ENCODE peak calls at places on chromosome 15, in nine cellular contexts. X is A549, T is breast epithelium, F is endothelial cell of umbilical vein, M is esophagus squamous epithelium, P is OCI-LY7, G is brain microvascular endothelial cell, Q is tibial nerve, L is spleen. N is an unnamed sample.

GRCh38 chr15:64455951-64456350 is 4.4 kb upstream of the ZNF609 start:
- DNase-seq in M (no peak), T (no peak), P (peak), G (no peak), F (peak), Q (peak), X (no peak), L (no peak), N (no peak)

GRCh38 chr15:94174399-94174802 is 57.0 kb upstream of the MCTP2 start:
- DNase-seq in P (peak), X (no peak), Q (no peak), L (no peak), M (no peak), F (no peak), G (peak), T (no peak), N (no peak)

GRCh38 chr15:72932461-72932860 is 119.8 kb upstream of the NEO1 start:
- DNase-seq in X (no peak), M (no peak), L (no peak), G (no peak), P (no peak), T (no peak), F (no peak), Q (no peak), N (no peak)

GRCh38 chr15:82086243-82086995 is 40.6 kb upstream of the MEX3B start:
- DNase-seq in T (no peak), X (no peak), P (no peak), F (no peak), Q (no peak), G (no peak), M (no peak), L (peak), N (no peak)

GRCh38 chr15:68278345-68279217 is 1.0 kb downstream of the FEM1B start:
- DNase-seq in L (peak), X (peak), T (peak), P (peak), F (peak), M (no peak), G (peak), Q (no peak), N (no peak)

GRCh38 chr15:70801111-70801510 is 37.8 kb upstream of the UACA start:
- DNase-seq in G (no peak), T (no peak), P (no peak), Q (no peak), L (no peak), F (no peak), M (no peak), X (no peak), N (no peak)

GRCh38 chr15:28931828-28932227 is 46.1 kb downstream of the APBA2 start:
- DNase-seq in M (no peak), T (no peak), L (peak), F (no peak), Q (no peak), G (no peak), P (no peak), X (no peak), N (no peak)

GRCh38 chr15:100338971-100339444 is 2.8 kb downstream of the ADAMTS17 start:
- DNase-seq in P (peak), M (no peak), G (peak), Q (peak), T (no peak), L (no peak), X (peak), F (peak), N (no peak)

GRCh38 chr15:96285306-96285705 is 45.2 kb upstream of the NR2F2 start:
- DNase-seq in P (no peak), L (no peak), G (peak), F (no peak), T (no peak), X (no peak), Q (peak), M (no peak), N (no peak)

GRCh38 chr15:60004846-60005351 is 788 bp downstream of the FOXB1 start:
- DNase-seq in X (peak), M (no peak), T (no peak), P (no peak), G (no peak), Q (no peak), L (no peak), F (peak), N (no peak)

GRCh38 chr15:70617911-70618287 is 145.5 kb downstream of the UACA start:
- DNase-seq in F (no peak), M (no peak), Q (no peak), L (no peak), T (no peak), P (no peak), G (no peak), X (no peak), N (no peak)

GRCh38 chr15:42079401-42079908 is 14.9 kb downstream of the PLA2G4D start:
- DNase-seq in F (no peak), G (no peak), X (no peak), M (no peak), T (peak), Q (no peak), L (no peak), P (no peak), N (no peak)

GRCh38 chr15:96365781-96366525 is 35.5 kb downstream of the NR2F2 start:
- DNase-seq in Q (no peak), G (no peak), T (no peak), F (no peak), L (no peak), M (no peak), P (no peak), X (no peak), N (no peak)

GRCh38 chr15:66108483-66109270 is 144.9 kb downstream of the MEGF11 start:
- DNase-seq in Q (no peak), T (peak), G (no peak), F (no peak), M (no peak), X (no peak), P (no peak), L (peak), N (no peak)

GRCh38 chr15:37900286-37901221 is 33.9 kb upstream of the TMCO5A start:
- DNase-seq in Q (no peak), G (peak), F (peak), T (no peak), L (no peak), P (no peak), M (no peak), X (peak), N (no peak)

GRCh38 chr15:65885668-65886218 is 16.5 kb downstream of the RAB11A start:
- DNase-seq in X (no peak), F (no peak), L (no peak), P (no peak), M (no peak), Q (no peak), T (no peak), G (no peak), N (no peak)

GRCh38 chr15:52656412-52656811 is 22.8 kb downstream of the ATOSA start:
- DNase-seq in M (no peak), G (no peak), X (no peak), L (no peak), Q (no peak), P (no peak), T (no peak), F (no peak), N (no peak)

GRCh38 chr15:92385096-92385495 is 8.6 kb upstream of the ST8SIA2 start:
- DNase-seq in X (peak), F (no peak), T (no peak), G (peak), L (no peak), P (no peak), Q (no peak), M (no peak), N (no peak)

GRCh38 chr15:78750566-78750965 is 60.7 kb downstream of the ADAMTS7 start:
- DNase-seq in G (no peak), L (peak), M (no peak), P (no peak), T (no peak), X (no peak), Q (no peak), F (no peak), N (no peak)

GRCh38 chr15:89836255-89837133 is 21.8 kb upstream of the ANPEP start:
- DNase-seq in T (no peak), P (no peak), M (no peak), L (no peak), G (peak), F (no peak), X (no peak), Q (no peak), N (no peak)

GRCh38 chr15:60444289-60444912 is 34.5 kb downstream of the ICE2 start:
- DNase-seq in P (no peak), T (no peak), Q (no peak), X (peak), M (no peak), G (peak), L (no peak), F (peak), N (no peak)

GRCh38 chr15:73081321-73081958 is 29.2 kb downstream of the NEO1 start:
- DNase-seq in F (peak), G (peak), Q (peak), X (peak), T (no peak), L (no peak), P (peak), M (no peak), N (no peak)

GRCh38 chr15:83064859-83065258 is 2.2 kb downstream of the BTBD1 start:
- DNase-seq in T (no peak), G (no peak), L (no peak), X (no peak), Q (no peak), P (no peak), F (peak), M (no peak), N (no peak)

GRCh38 chr15:100771745-100772144 is 107.9 kb upstream of the ALDH1A3 start:
- DNase-seq in F (no peak), G (no peak), X (no peak), T (peak), L (peak), Q (no peak), P (no peak), M (no peak), N (no peak)

GRCh38 chr15:37981781-37982180 is 47.3 kb downstream of the TMCO5A start:
- DNase-seq in T (no peak), Q (no peak), F (peak), M (no peak), L (no peak), X (peak), G (peak), P (peak), N (no peak)

GRCh38 chr15:62075595-62076279 is 9.0 kb downstream of the C2CD4A start:
- DNase-seq in M (no peak), F (no peak), T (peak), X (no peak), Q (no peak), L (no peak), G (no peak), P (no peak), N (no peak)

GRCh38 chr15:51982013-51982769 is 10.6 kb upstream of the LEO1 start:
- DNase-seq in T (no peak), L (no peak), X (peak), F (peak), M (no peak), G (peak), Q (peak), P (peak), N (no peak)

GRCh38 chr15:87871738-87872315 is 384.7 kb downstream of the NTRK3 start:
- DNase-seq in F (no peak), Q (no peak), L (no peak), X (no peak), P (no peak), T (no peak), M (no peak), G (no peak), N (no peak)

GRCh38 chr15:91890614-91891013 is 37.1 kb downstream of the SLCO3A1 start:
- DNase-seq in L (no peak), Q (no peak), P (no peak), X (peak), T (no peak), G (no peak), M (no peak), F (no peak), N (no peak)

GRCh38 chr15:85444329-85444605 is 63.9 kb downstream of the AKAP13 start:
- DNase-seq in F (no peak), P (no peak), X (no peak), L (no peak), Q (no peak), M (no peak), G (no peak), T (no peak), N (no peak)

GRCh38 chr15:85445361-85445760 is 65.0 kb downstream of the AKAP13 start:
- DNase-seq in X (no peak), G (no peak), T (no peak), F (no peak), M (no peak), P (no peak), Q (no peak), L (no peak), N (no peak)

GRCh38 chr15:85440451-85440850 is 60.0 kb downstream of the AKAP13 start:
- DNase-seq in P (peak), M (no peak), F (no peak), L (no peak), G (no peak), T (no peak), Q (no peak), X (no peak), N (no peak)

GRCh38 chr15:85443046-85443445 is 62.6 kb downstream of the AKAP13 start:
- DNase-seq in L (no peak), P (peak), Q (no peak), M (no peak), G (no peak), F (no peak), T (no peak), X (no peak), N (no peak)

GRCh38 chr15:85443593-85444328 is 63.4 kb downstream of the AKAP13 start:
- DNase-seq in T (no peak), P (peak), Q (no peak), L (no peak), M (no peak), X (peak), G (peak), F (peak), N (no peak)
- H3K4me3 ChIP-seq in T (no peak), P (peak), Q (no peak), L (no peak), M (no peak), X (no peak), G (no peak), F (no peak), N (no peak)

DNA sequence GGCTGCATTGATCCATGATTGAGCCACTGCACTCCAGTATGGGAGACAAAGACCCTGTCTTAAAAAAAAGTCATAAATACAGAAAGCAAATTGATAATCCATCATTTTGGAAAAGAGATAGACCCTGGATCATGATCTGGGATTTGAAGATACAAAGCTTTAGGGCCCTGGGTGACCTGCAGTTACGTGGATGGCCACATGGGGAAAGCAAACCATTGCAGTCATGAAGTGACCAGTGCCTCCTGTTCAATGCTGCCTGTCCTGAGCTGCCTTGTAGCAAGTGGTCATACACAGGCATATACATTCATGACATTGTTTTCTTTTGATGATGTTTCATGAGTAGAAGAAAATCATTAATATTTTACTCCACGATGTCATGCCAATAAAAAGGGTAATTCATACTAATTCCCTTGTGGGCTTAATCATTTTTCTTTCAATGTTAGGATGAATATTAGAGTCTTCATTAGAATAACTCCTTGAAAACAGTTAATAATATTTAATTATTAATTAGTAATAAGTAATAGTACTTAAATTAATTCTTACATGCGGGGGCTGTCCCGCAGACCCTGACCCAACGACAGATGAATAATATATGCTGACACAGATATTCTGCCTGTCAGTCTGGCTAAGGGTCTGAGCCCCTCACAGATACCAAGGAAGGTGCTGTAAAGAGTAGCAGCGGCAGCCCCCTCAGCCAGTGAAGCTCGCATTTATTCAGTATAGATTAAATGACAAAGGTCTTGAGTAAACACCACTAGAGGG is 109.0 kb upstream of the UNC13C start:
- DNase-seq in P (no peak), T (no peak), G (no peak), Q (no peak), M (no peak), X (peak), F (no peak), L (no peak), N (no peak)
- TF ChIP-seq CTCF in P (peak), T (no peak), G (peak), Q (no peak), M (no peak), X (no peak), F (no peak), L (no peak), N (no peak)

GRCh38 chr15:45187578-45187893 is 230 bp downstream of the SHF start:
- DNase-seq in Q (no peak), G (no peak), T (no peak), P (no peak), X (no peak), L (no peak), M (no peak), F (no peak), N (no peak)
- H3K27ac ChIP-seq in Q (peak), G (no peak), T (peak), P (no peak), X (peak), L (peak), M (peak), F (no peak), N (peak)

DNA sequence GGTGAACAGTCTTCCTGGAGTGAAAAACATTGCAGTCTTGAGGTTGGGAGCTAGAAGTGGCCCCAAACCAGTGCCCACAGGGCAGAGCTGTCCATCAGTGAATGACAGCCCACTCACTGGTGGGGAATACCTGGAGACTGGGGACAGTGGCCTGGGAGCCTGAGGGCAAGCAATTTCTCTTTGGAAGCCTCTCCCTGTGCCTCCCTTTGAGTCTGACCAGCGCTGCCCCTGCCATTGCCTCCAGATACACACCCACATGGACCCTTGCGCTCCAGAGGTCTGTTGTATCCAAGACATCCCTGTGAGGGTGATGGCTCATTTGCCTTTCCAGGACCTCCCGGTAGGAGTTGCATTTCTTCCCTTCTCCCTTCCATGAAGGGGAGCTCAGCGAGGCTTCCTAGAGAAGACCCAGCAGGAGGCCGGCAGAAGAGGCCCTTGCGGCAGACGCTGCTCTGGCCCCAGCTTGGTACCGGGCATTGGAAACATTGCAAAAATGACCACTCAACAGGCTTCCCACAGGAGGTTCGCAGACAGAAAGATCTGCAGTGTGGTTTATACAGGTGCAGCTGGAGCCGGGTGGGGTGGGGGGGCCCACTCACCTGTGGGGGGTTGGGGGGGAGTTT is 38.5 kb downstream of the KLF13 start:
- DNase-seq in L (peak), P (no peak), F (no peak), Q (no peak), M (no peak), G (no peak), X (no peak), T (no peak), N (no peak)
- H3K4me3 ChIP-seq in L (peak), P (peak), F (no peak), Q (peak), M (peak), G (no peak), X (no peak), T (peak), N (peak)

N was measured in thoracic aorta.